ENCODE peak calls at places on chromosomes 4 and X, in ten cellular contexts. E is kidney tubule cell; W is Daoy; P is neuronal stem cell; F is pons; V is stimulated activated CD8-positive, alpha-beta memory T cell treated with anti-CD3 and anti-CD28 coated beads, Interleukin-7, amount 100 ng/mL, for 1 hour; J is caudate nucleus; A is MCF 10A; G is Right ventricle myocardium superior; O is GM23248. D is an unnamed sample.

GRCh38 chrX:102067966-102068723 is 57.3 kb upstream of the TCEAL2 start:
- DNase-seq in E (peak; percentile 22), W (peak; percentile 2), P (no peak), F (peak; percentile 33), V (no peak), J (no peak), A (peak; percentile 38), G (no peak), O (peak; percentile 38), D (no peak)

GRCh38 chrX:80808160-80808735 is 1.4 kb downstream of the BRWD3 start:
- DNase-seq in E (peak; percentile 72), W (peak; percentile 57), P (peak; percentile 51), F (peak; percentile 93), V (peak; percentile 53), J (peak; percentile 77), A (peak; percentile 76), G (peak; percentile 85), O (peak; percentile 76), D (peak; percentile 87)

GRCh38 chrX:132961511-132961910 is 3.1 kb upstream of the HS6ST2 start:
- DNase-seq in E (no peak), W (no peak), P (no peak), F (no peak), V (no peak), J (no peak), A (no peak), G (no peak), O (no peak), D (no peak)

GRCh38 chr4:96016615-96017299 is 176.9 kb downstream of the PDHA2 start:
- DNase-seq in E (peak; percentile 35), W (no peak), P (no peak), F (peak; percentile 22), V (no peak), J (no peak), A (peak; percentile 42), G (no peak), O (no peak), D (no peak)

GRCh38 chrX:53374222-53374820 is 48.1 kb downstream of the SMC1A start:
- DNase-seq in E (no peak), W (peak; percentile 13), P (no peak), F (peak; percentile 22), V (no peak), J (no peak), A (no peak), G (no peak), O (peak; percentile 58), D (no peak)

GRCh38 chr4:1571165-1571908 is 112.8 kb downstream of the FAM53A start:
- DNase-seq in E (no peak), W (no peak), P (no peak), F (no peak), V (no peak), J (no peak), A (no peak), G (peak; percentile 32), O (no peak), D (peak; percentile 69)

GRCh38 chr4:56505269-56506109 is at the start of gene ARL9:
- DNase-seq in E (peak; percentile 50), W (peak; percentile 41), P (peak; percentile 37), F (peak; percentile 9), V (peak; percentile 27), J (no peak), A (peak; percentile 44), G (peak; percentile 63), O (peak; percentile 85), D (peak; percentile 91)

GRCh38 chr4:26110493-26110892 is 196.5 kb downstream of the SMIM20 start:
- DNase-seq in E (no peak), W (no peak), P (no peak), F (no peak), V (no peak), J (no peak), A (no peak), G (no peak), O (no peak), D (no peak)

GRCh38 chr4:154329268-154329858 is 162.2 kb downstream of the DCHS2 start:
- DNase-seq in E (peak; percentile 12), W (no peak), P (no peak), F (peak; percentile 53), V (no peak), J (no peak), A (peak; percentile 50), G (no peak), O (peak; percentile 68), D (no peak)

GRCh38 chr4:105060628-105061027 is 86.0 kb upstream of the TET2 start:
- DNase-seq in E (peak; percentile 73), W (peak; percentile 40), P (no peak), F (peak; percentile 79), V (no peak), J (no peak), A (peak; percentile 25), G (no peak), O (no peak), D (no peak)

GRCh38 chr4:56995525-56995924 is 16.8 kb downstream of the POLR2B start:
- DNase-seq in E (no peak), W (peak; percentile 1), P (no peak), F (peak; percentile 96), V (no peak), J (peak; percentile 62), A (no peak), G (peak; percentile 80), O (peak; percentile 94), D (no peak)

GRCh38 chrX:104641176-104641575 is 75.2 kb downstream of the IL1RAPL2 start:
- DNase-seq in E (no peak), W (no peak), P (no peak), F (no peak), V (no peak), J (no peak), A (peak; percentile 6), G (no peak), O (no peak), D (no peak)

GRCh38 chrX:791479-792034 is 161.0 kb downstream of the SHOX start:
- DNase-seq in E (no peak), W (no peak), P (no peak), F (no peak), V (no peak), J (no peak), A (no peak), G (no peak), O (no peak), D (no peak)

GRCh38 chrX:118525146-118525725 is 29.6 kb downstream of the DOCK11 start:
- DNase-seq in E (no peak), W (no peak), P (no peak), F (no peak), V (no peak), J (no peak), A (no peak), G (no peak), O (no peak), D (no peak)

GRCh38 chrX:24506082-24506481 is 41.0 kb downstream of the PDK3 start:
- DNase-seq in E (peak; percentile 76), W (peak; percentile 34), P (no peak), F (no peak), V (no peak), J (no peak), A (peak; percentile 47), G (no peak), O (peak; percentile 52), D (no peak)

GRCh38 chrX:3585719-3586118 is 127.7 kb downstream of the PRKX start:
- DNase-seq in E (no peak), W (no peak), P (no peak), F (no peak), V (no peak), J (no peak), A (no peak), G (no peak), O (peak; percentile 17), D (no peak)

GRCh38 chr4:13137400-13137799 is 346.7 kb downstream of the RAB28 start:
- DNase-seq in E (no peak), W (no peak), P (no peak), F (no peak), V (no peak), J (no peak), A (no peak), G (no peak), O (no peak), D (no peak)

GRCh38 chrX:97026406-97026805 is 142.7 kb downstream of the RPA4 start:
- DNase-seq in E (peak; percentile 16), W (no peak), P (peak; percentile 8), F (peak; percentile 19), V (no peak), J (no peak), A (no peak), G (no peak), O (peak; percentile 1), D (no peak)

GRCh38 chrX:107710617-107711391 is 64.8 kb downstream of the TSC22D3 start:
- DNase-seq in E (peak; percentile 94), W (peak; percentile 79), P (peak; percentile 36), F (peak; percentile 68), V (no peak), J (no peak), A (peak; percentile 86), G (no peak), O (peak; percentile 94), D (peak; percentile 35)

GRCh38 chrX:23883737-23884354 is 23.9 kb downstream of the APOO start:
- DNase-seq in E (peak; percentile 85), W (peak; percentile 85), P (no peak), F (no peak), V (no peak), J (no peak), A (peak; percentile 87), G (no peak), O (peak; percentile 84), D (no peak)

GRCh38 chr4:39812500-39812899 is 114.6 kb downstream of the UBE2K start:
- DNase-seq in E (no peak), W (no peak), P (no peak), F (no peak), V (no peak), J (no peak), A (no peak), G (no peak), O (peak; percentile 30), D (no peak)

GRCh38 chrX:111164728-111165127 is 68.7 kb downstream of the PAK3 start:
- DNase-seq in E (peak; percentile 18), W (no peak), P (no peak), F (no peak), V (no peak), J (no peak), A (peak; percentile 22), G (no peak), O (peak; percentile 22), D (no peak)